ENCODE peak calls at places on chromosomes 13 and 19, in six cellular contexts. X is lower lobe of right lung, D is K562, N is suprapubic skin, O is dorsolateral prefrontal cortex, W is mesothelial cell of epicardium. A is an unnamed sample.

GRCh38 chr19:1252221-1252817 is 3.9 kb downstream of the MIDN start:
- DNase-seq in X (peak), D (peak), N (peak), O (peak), W (no peak), A (peak)

GRCh38 chr13:42247883-42248282 is 24.1 kb upstream of the AKAP11 start:
- DNase-seq in X (no peak), D (no peak), N (no peak), O (no peak), W (no peak), A (no peak)

GRCh38 chr19:21430674-21431073 is 33.7 kb downstream of the ZNF493 start:
- DNase-seq in X (no peak), D (no peak), N (no peak), O (no peak), W (no peak), A (no peak)

GRCh38 chr19:1259206-1259872 is 9.8 kb upstream of the CIRBP start:
- DNase-seq in X (peak), D (peak), N (peak), O (no peak), W (no peak), A (peak)

GRCh38 chr19:741506-742131 is 9.3 kb upstream of the MISP start:
- DNase-seq in X (no peak), D (peak), N (no peak), O (no peak), W (no peak), A (peak)

GRCh38 chr19:39843919-39844793 is 2.0 kb downstream of the FBL start:
- DNase-seq in X (no peak), D (peak), N (no peak), O (no peak), W (no peak), A (peak)

GRCh38 chr19:18894254-18895037 is 1.5 kb downstream of the CERS1 start:
- DNase-seq in X (no peak), D (peak), N (no peak), O (peak), W (no peak), A (no peak)

GRCh38 chr19:46718934-46719551 is 2.1 kb upstream of the PRKD2 start:
- DNase-seq in X (no peak), D (no peak), N (no peak), O (no peak), W (no peak), A (no peak)

GRCh38 chr19:38669532-38669931 is 22.1 kb downstream of the ACTN4 start:
- DNase-seq in X (no peak), D (no peak), N (no peak), O (no peak), W (no peak), A (no peak)

GRCh38 chr13:41370736-41371135 is 59.7 kb downstream of the NAA16 start:
- DNase-seq in X (no peak), D (no peak), N (no peak), O (no peak), W (no peak), A (no peak)

GRCh38 chr19:46355991-46356669 is 9.2 kb downstream of the PPP5C start:
- DNase-seq in X (no peak), D (no peak), N (peak), O (no peak), W (no peak), A (no peak)

GRCh38 chr13:33728271-33729037 is 89.5 kb upstream of the RFC3 start:
- DNase-seq in X (no peak), D (no peak), N (no peak), O (no peak), W (no peak), A (no peak)

GRCh38 chr19:16671652-16672274 is 10.8 kb downstream of the TMEM38A start:
- DNase-seq in X (no peak), D (no peak), N (no peak), O (no peak), W (no peak), A (no peak)

GRCh38 chr19:13633109-13633508 is 126.8 kb upstream of the CACNA1A start:
- DNase-seq in X (no peak), D (no peak), N (no peak), O (no peak), W (no peak), A (no peak)

GRCh38 chr13:22080832-22081231 is 410.0 kb downstream of the FGF9 start:
- DNase-seq in X (no peak), D (no peak), N (no peak), O (no peak), W (no peak), A (no peak)

GRCh38 chr19:4066176-4066606 is 508 bp downstream of the ZBTB7A start:
- DNase-seq in X (no peak), D (no peak), N (peak), O (peak), W (peak), A (peak)

GRCh38 chr13:106143930-106144709 is 391.3 kb downstream of the EFNB2 start:
- DNase-seq in X (no peak), D (no peak), N (no peak), O (no peak), W (no peak), A (no peak)

GRCh38 chr19:35975608-35976214 is 19.3 kb upstream of the SDHAF1 start:
- DNase-seq in X (no peak), D (peak), N (no peak), O (no peak), W (peak), A (peak)

GRCh38 chr13:71751074-71751473 is 115.9 kb downstream of the DACH1 start:
- DNase-seq in X (no peak), D (no peak), N (no peak), O (no peak), W (no peak), A (no peak)

GRCh38 chr19:52735734-52736133 is 890 bp upstream of the ZNF611 start:
- DNase-seq in X (peak), D (no peak), N (peak), O (peak), W (peak), A (peak)

GRCh38 chr13:23724196-23724970 is 154.2 kb downstream of the TNFRSF19 start:
- DNase-seq in X (no peak), D (no peak), N (no peak), O (peak), W (no peak), A (no peak)

GRCh38 chr13:92315265-92315664 is 911.3 kb upstream of the GPC6 start:
- DNase-seq in X (no peak), D (no peak), N (no peak), O (no peak), W (no peak), A (no peak)

GRCh38 chr19:19067276-19068072 is 3.7 kb downstream of the SLC25A42 start:
- DNase-seq in X (no peak), D (no peak), N (no peak), O (no peak), W (no peak), A (no peak)

GRCh38 chr19:8526345-8527062 is 12.5 kb upstream of the ZNF414 start:
- DNase-seq in X (peak), D (peak), N (peak), O (peak), W (peak), A (peak)

GRCh38 chr19:4304509-4305252 is at the start of gene FSD1:
- DNase-seq in X (no peak), D (peak), N (no peak), O (peak), W (peak), A (peak)

GRCh38 chr19:30060872-30061556 is 119.0 kb downstream of the URI1 start:
- DNase-seq in X (no peak), D (peak), N (no peak), O (no peak), W (no peak), A (no peak)

DNA sequence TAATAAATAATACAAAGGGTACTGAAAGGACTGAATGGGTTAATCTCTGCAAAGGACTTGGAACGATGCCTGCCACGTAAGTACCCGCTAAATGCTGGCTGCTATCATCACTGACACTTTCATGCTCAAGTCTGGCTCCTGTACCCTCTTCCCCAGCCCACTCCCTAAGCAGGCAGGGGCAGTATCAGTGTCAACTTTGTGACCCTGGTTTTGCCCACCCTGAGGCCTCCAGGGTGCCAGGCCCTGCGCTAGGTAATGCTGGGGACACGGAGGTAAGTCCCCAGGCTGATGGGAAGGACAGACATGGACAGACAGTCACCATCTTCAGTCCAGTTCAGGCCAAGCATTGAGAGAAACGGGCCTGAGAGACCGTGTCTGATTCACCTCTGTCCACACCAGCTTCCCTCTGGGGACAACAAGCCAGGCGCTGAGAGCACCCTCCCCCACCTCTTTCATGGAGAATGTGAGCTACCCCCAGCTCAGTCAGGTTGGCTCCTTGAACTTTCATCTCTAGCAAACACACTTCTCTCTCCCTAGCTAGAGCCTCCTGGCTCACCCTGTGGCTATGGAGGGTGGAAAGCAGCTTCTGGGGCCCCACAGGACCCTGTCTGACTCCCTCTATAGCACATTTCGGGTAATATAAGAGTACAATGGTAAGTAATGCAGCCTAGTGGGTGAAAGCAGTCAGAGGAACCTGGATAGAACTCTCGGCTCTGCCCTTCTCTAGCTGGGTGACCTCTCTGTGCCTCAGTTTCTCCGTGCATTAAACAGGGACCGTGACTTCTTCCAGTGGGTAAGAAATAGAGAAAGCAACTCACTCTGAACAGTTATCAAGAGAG is 758 bp downstream of the ETFB start:
- DNase-seq in X (no peak), D (peak), N (no peak), O (no peak), W (no peak), A (no peak)
- TF ChIP-seq CTCF in X (peak), D (peak), N (no peak), O (no peak), W (no peak), A (no peak)

DNA sequence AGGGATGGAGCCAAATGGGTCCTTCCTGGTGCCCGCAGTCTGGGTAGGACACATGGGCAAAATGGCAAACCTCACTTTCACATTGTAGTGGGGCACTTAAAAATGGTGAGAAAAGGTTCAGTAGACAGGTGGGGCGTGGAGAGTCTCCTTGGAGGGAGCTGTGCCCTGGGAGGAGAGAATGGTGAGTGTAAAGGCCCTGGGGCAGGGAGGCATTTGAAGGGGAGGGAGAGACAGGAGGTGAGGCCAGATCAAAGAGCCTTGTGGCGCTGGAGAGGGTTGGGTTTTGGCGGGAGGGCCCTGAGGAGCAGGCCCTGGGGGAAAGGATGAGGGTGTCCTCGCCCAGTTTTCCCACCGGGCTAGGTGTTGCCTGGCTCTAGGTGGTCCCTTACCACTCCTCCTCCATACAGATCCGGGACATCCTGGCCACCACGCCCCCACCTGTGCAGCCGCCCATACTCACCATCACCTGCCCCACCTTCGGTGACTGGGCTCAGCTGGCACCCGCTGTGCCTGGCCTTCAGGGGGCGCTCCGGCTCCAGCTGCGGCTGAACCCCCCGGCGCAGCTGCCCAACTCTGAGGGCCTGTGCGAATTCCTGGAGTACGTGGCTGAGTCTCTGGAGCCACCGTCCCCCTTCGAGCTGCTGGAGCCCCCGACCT is 6.3 kb downstream of the MAP1S start:
- DNase-seq in X (no peak), D (no peak), N (no peak), O (no peak), W (no peak), A (no peak)
- TF ChIP-seq CTCF in X (peak), D (peak), N (no peak), O (peak), W (peak), A (peak)

DNA sequence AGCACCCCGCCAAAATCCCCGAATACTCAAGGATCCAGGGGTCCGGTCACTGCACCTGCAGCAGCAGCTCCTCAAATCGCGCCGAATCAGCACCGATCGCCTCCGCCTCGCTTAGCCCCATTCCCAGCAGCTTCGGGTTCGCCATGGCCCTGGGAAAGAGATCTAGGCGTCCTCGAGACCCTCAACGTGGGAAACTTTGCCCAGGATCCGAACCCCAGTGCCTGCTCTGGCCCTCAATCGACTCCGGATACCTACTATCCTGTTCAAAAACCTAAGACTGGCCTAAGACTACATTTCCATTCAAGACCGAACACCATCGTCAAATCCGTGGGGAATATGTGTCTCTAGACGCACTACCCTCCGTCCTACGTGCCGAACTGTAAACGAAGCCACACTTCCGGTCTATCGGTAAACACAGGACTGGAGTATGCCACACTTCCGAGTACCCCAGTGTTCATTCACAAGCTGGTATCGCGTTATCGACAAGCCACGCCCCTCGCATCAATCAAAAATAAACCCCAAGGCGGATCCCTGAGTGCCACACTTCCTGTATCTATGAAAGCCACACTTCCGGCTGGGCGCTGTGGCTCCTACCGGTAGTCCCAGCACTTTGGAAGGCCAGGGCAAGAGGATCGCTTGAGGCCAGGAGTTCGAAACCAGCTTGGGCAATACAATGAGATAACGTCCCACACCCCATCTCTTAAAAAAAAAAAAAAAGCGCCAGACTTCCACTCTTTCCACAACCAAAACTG is at the start of gene PIH1D1:
- DNase-seq in X (peak), D (peak), N (peak), O (peak), W (peak), A (peak)
- TF ChIP-seq CTCF in X (no peak), D (peak), N (peak), O (peak), W (no peak), A (no peak)

GRCh38 chr13:94656766-94657165 is 55.1 kb downstream of the GPR180 start:
- DNase-seq in X (no peak), D (peak), N (no peak), O (no peak), W (no peak), A (no peak)
- TF ChIP-seq CTCF in X (no peak), D (no peak), N (no peak), O (no peak), W (no peak), A (no peak)

GRCh38 chr13:37806666-37807065 is 62.9 kb downstream of the TRPC4 start:
- DNase-seq in X (no peak), D (no peak), N (no peak), O (no peak), W (no peak), A (no peak)
- TF ChIP-seq CTCF in X (no peak), D (no peak), N (no peak), O (no peak), W (no peak), A (no peak)

DNA sequence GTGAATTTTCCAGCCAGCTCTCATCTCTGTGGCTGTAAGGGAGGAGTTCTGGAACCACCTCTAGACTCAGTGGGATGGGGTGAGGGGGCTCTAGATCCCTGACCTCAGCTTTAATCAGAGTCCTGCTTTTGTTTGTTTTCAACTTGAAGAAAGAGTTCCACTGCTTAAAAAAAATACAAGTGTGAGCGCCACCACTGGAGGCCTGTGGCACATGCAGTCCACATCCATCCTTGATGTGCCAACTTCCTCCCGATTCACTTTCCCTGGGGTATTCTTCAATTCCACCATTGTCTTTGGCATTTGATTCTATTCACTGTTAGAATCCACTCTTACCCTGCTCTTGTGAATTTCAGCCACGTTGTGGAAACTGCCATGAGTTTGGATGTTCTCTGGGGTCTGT is 62.4 kb upstream of the GJB6 start:
- DNase-seq in X (no peak), D (no peak), N (no peak), O (no peak), W (no peak), A (no peak)
- TF ChIP-seq CTCF in X (no peak), D (peak), N (no peak), O (no peak), W (peak), A (peak)

GRCh38 chr19:55913643-55914268 is 18.4 kb downstream of the NLRP13 start:
- DNase-seq in X (no peak), D (peak), N (no peak), O (no peak), W (no peak), A (no peak)
- TF ChIP-seq CTCF in X (no peak), D (peak), N (no peak), O (no peak), W (no peak), A (no peak)

GRCh38 chr13:110507678-110508381 is 53.7 kb downstream of the RAB20 start:
- DNase-seq in X (peak), D (no peak), N (no peak), O (no peak), W (no peak), A (no peak)
- TF ChIP-seq CTCF in X (peak), D (no peak), N (no peak), O (no peak), W (no peak), A (no peak)

A was measured in endothelial cell.